ENCODE peak calls at places on chromosome 9, in five cellular contexts. One of them, this sample, is unnamed.

GRCh38 chr9:128892223-128892892 is 10.4 kb downstream of the LRRC8A start:
- DNase-seq in Right ventricle myocardium inferior: peak
- DNase-seq in activated CD4-positive, alpha-beta T cell treated with anti-CD3 and anti-CD28 coated beads, Interleukin-2, amount 10 ng/mL, durations not matched to agents 7 days and 5 days: no peak
- DNase-seq in GM20000: no peak
- DNase-seq in progenitor cell of endocrine pancreas: no peak
- DNase-seq in this sample: no peak

GRCh38 chr9:115211413-115212204 is 93.7 kb upstream of the TNC start:
- DNase-seq in Right ventricle myocardium inferior: no peak
- DNase-seq in progenitor cell of endocrine pancreas: no peak
- DNase-seq in activated CD4-positive, alpha-beta T cell treated with anti-CD3 and anti-CD28 coated beads, Interleukin-2, amount 10 ng/mL, durations not matched to agents 7 days and 5 days: no peak
- DNase-seq in GM20000: peak
- DNase-seq in this sample: no peak

GRCh38 chr9:94906181-94906580 is 179.7 kb downstream of the AOPEP start:
- DNase-seq in Right ventricle myocardium inferior: no peak
- DNase-seq in progenitor cell of endocrine pancreas: no peak
- DNase-seq in activated CD4-positive, alpha-beta T cell treated with anti-CD3 and anti-CD28 coated beads, Interleukin-2, amount 10 ng/mL, durations not matched to agents 7 days and 5 days: no peak
- DNase-seq in GM20000: no peak
- DNase-seq in this sample: no peak

GRCh38 chr9:38033956-38034355 is 35.1 kb downstream of the SHB start:
- DNase-seq in progenitor cell of endocrine pancreas: no peak
- DNase-seq in GM20000: no peak
- DNase-seq in activated CD4-positive, alpha-beta T cell treated with anti-CD3 and anti-CD28 coated beads, Interleukin-2, amount 10 ng/mL, durations not matched to agents 7 days and 5 days: no peak
- DNase-seq in Right ventricle myocardium inferior: no peak
- DNase-seq in this sample: no peak

GRCh38 chr9:27117489-27118135 is 8.6 kb downstream of the TEK start:
- DNase-seq in Right ventricle myocardium inferior: peak
- DNase-seq in activated CD4-positive, alpha-beta T cell treated with anti-CD3 and anti-CD28 coated beads, Interleukin-2, amount 10 ng/mL, durations not matched to agents 7 days and 5 days: no peak
- DNase-seq in GM20000: no peak
- DNase-seq in progenitor cell of endocrine pancreas: no peak
- DNase-seq in this sample: no peak

GRCh38 chr9:134807726-134808125 is 72.9 kb upstream of the FCN2 start:
- DNase-seq in GM20000: no peak
- DNase-seq in progenitor cell of endocrine pancreas: no peak
- DNase-seq in Right ventricle myocardium inferior: no peak
- DNase-seq in activated CD4-positive, alpha-beta T cell treated with anti-CD3 and anti-CD28 coated beads, Interleukin-2, amount 10 ng/mL, durations not matched to agents 7 days and 5 days: no peak
- DNase-seq in this sample: no peak

GRCh38 chr9:113863345-113863744 is 12.8 kb upstream of the ZNF618 start:
- DNase-seq in GM20000: no peak
- DNase-seq in activated CD4-positive, alpha-beta T cell treated with anti-CD3 and anti-CD28 coated beads, Interleukin-2, amount 10 ng/mL, durations not matched to agents 7 days and 5 days: no peak
- DNase-seq in Right ventricle myocardium inferior: no peak
- DNase-seq in progenitor cell of endocrine pancreas: no peak
- DNase-seq in this sample: no peak

GRCh38 chr9:126985870-126986498 is 71.4 kb downstream of the RALGPS1 start:
- DNase-seq in GM20000: peak
- DNase-seq in progenitor cell of endocrine pancreas: no peak
- DNase-seq in Right ventricle myocardium inferior: peak
- DNase-seq in activated CD4-positive, alpha-beta T cell treated with anti-CD3 and anti-CD28 coated beads, Interleukin-2, amount 10 ng/mL, durations not matched to agents 7 days and 5 days: peak
- DNase-seq in this sample: peak

GRCh38 chr9:34333836-34334235 is 4.5 kb downstream of the NUDT2 start:
- DNase-seq in GM20000: no peak
- DNase-seq in progenitor cell of endocrine pancreas: no peak
- DNase-seq in activated CD4-positive, alpha-beta T cell treated with anti-CD3 and anti-CD28 coated beads, Interleukin-2, amount 10 ng/mL, durations not matched to agents 7 days and 5 days: no peak
- DNase-seq in Right ventricle myocardium inferior: no peak
- DNase-seq in this sample: no peak

GRCh38 chr9:113299800-113300292 is 3.3 kb downstream of the RNF183 start:
- DNase-seq in progenitor cell of endocrine pancreas: no peak
- DNase-seq in Right ventricle myocardium inferior: no peak
- DNase-seq in activated CD4-positive, alpha-beta T cell treated with anti-CD3 and anti-CD28 coated beads, Interleukin-2, amount 10 ng/mL, durations not matched to agents 7 days and 5 days: no peak
- DNase-seq in GM20000: no peak
- DNase-seq in this sample: no peak

GRCh38 chr9:124457079-124457886 is 7.0 kb downstream of the ADGRD2 start:
- DNase-seq in Right ventricle myocardium inferior: no peak
- DNase-seq in activated CD4-positive, alpha-beta T cell treated with anti-CD3 and anti-CD28 coated beads, Interleukin-2, amount 10 ng/mL, durations not matched to agents 7 days and 5 days: no peak
- DNase-seq in GM20000: no peak
- DNase-seq in progenitor cell of endocrine pancreas: no peak
- DNase-seq in this sample: no peak

GRCh38 chr9:129383415-129384088 is 205.5 kb upstream of the IER5L start:
- DNase-seq in Right ventricle myocardium inferior: peak
- DNase-seq in progenitor cell of endocrine pancreas: no peak
- DNase-seq in activated CD4-positive, alpha-beta T cell treated with anti-CD3 and anti-CD28 coated beads, Interleukin-2, amount 10 ng/mL, durations not matched to agents 7 days and 5 days: peak
- DNase-seq in GM20000: peak
- DNase-seq in this sample: peak

GRCh38 chr9:98457696-98458370 is 202.4 kb upstream of the TBC1D2 start:
- DNase-seq in activated CD4-positive, alpha-beta T cell treated with anti-CD3 and anti-CD28 coated beads, Interleukin-2, amount 10 ng/mL, durations not matched to agents 7 days and 5 days: no peak
- DNase-seq in GM20000: no peak
- DNase-seq in progenitor cell of endocrine pancreas: no peak
- DNase-seq in Right ventricle myocardium inferior: no peak
- DNase-seq in this sample: no peak

GRCh38 chr9:136526625-136527066 is 19.2 kb downstream of the NOTCH1 start:
- DNase-seq in activated CD4-positive, alpha-beta T cell treated with anti-CD3 and anti-CD28 coated beads, Interleukin-2, amount 10 ng/mL, durations not matched to agents 7 days and 5 days: no peak
- DNase-seq in Right ventricle myocardium inferior: no peak
- DNase-seq in GM20000: no peak
- DNase-seq in progenitor cell of endocrine pancreas: no peak
- DNase-seq in this sample: no peak

GRCh38 chr9:136728548-136729123 is 14.1 kb downstream of the LCN10 start:
- DNase-seq in Right ventricle myocardium inferior: peak
- DNase-seq in activated CD4-positive, alpha-beta T cell treated with anti-CD3 and anti-CD28 coated beads, Interleukin-2, amount 10 ng/mL, durations not matched to agents 7 days and 5 days: no peak
- DNase-seq in progenitor cell of endocrine pancreas: no peak
- DNase-seq in GM20000: peak
- DNase-seq in this sample: no peak

GRCh38 chr9:131012023-131012334 is 3.0 kb downstream of the LAMC3 start:
- DNase-seq in Right ventricle myocardium inferior: no peak
- DNase-seq in GM20000: no peak
- DNase-seq in activated CD4-positive, alpha-beta T cell treated with anti-CD3 and anti-CD28 coated beads, Interleukin-2, amount 10 ng/mL, durations not matched to agents 7 days and 5 days: no peak
- DNase-seq in progenitor cell of endocrine pancreas: no peak
- DNase-seq in this sample: no peak

GRCh38 chr9:130140701-130141100 is 31.5 kb upstream of the NCS1 start:
- DNase-seq in activated CD4-positive, alpha-beta T cell treated with anti-CD3 and anti-CD28 coated beads, Interleukin-2, amount 10 ng/mL, durations not matched to agents 7 days and 5 days: no peak
- DNase-seq in Right ventricle myocardium inferior: no peak
- DNase-seq in progenitor cell of endocrine pancreas: no peak
- DNase-seq in GM20000: no peak
- DNase-seq in this sample: no peak

GRCh38 chr9:110940949-110941557 is 97.2 kb downstream of the LPAR1 start:
- DNase-seq in GM20000: no peak
- DNase-seq in Right ventricle myocardium inferior: no peak
- DNase-seq in progenitor cell of endocrine pancreas: no peak
- DNase-seq in activated CD4-positive, alpha-beta T cell treated with anti-CD3 and anti-CD28 coated beads, Interleukin-2, amount 10 ng/mL, durations not matched to agents 7 days and 5 days: no peak
- DNase-seq in this sample: no peak

GRCh38 chr9:127568618-127568970 is 43.5 kb upstream of the STXBP1 start:
- DNase-seq in progenitor cell of endocrine pancreas: no peak
- DNase-seq in GM20000: no peak
- DNase-seq in activated CD4-positive, alpha-beta T cell treated with anti-CD3 and anti-CD28 coated beads, Interleukin-2, amount 10 ng/mL, durations not matched to agents 7 days and 5 days: no peak
- DNase-seq in Right ventricle myocardium inferior: no peak
- DNase-seq in this sample: no peak

GRCh38 chr9:35962126-35962906 is 4.4 kb upstream of the OR2S2 start:
- DNase-seq in Right ventricle myocardium inferior: no peak
- DNase-seq in GM20000: no peak
- DNase-seq in activated CD4-positive, alpha-beta T cell treated with anti-CD3 and anti-CD28 coated beads, Interleukin-2, amount 10 ng/mL, durations not matched to agents 7 days and 5 days: no peak
- DNase-seq in progenitor cell of endocrine pancreas: no peak
- DNase-seq in this sample: no peak

This sample was measured in CD4-positive, alpha-beta memory T cell.